ENCODE peak calls at places on chromosomes 2 and 18, in ten cellular contexts. W is PC-3, V is esophagus squamous epithelium, T is neural progenitor cell, M is upper lobe of right lung, L is endodermal cell, D is body of pancreas, Y is left ventricle myocardium inferior, J is lung, E is prostate gland. H is an unnamed sample.

GRCh38 chr18:35703043-35703688 is 121.6 kb downstream of the GALNT1 start:
- DNase-seq in M (no peak), D (no peak), Y (no peak), T (no peak), J (no peak), W (peak; percentile 46), E (no peak), L (no peak), V (no peak), H (no peak)

GRCh38 chr2:61762292-61762691 is 91.6 kb downstream of the FAM161A start:
- DNase-seq in M (no peak), W (peak; percentile 12), D (no peak), V (no peak), J (no peak), E (no peak), L (no peak), T (no peak), Y (no peak), H (peak; percentile 41)

GRCh38 chr18:42792731-42793130 is 322.8 kb downstream of the RIT2 start:
- DNase-seq in M (no peak), D (no peak), Y (no peak), E (no peak), L (no peak), V (no peak), T (no peak), W (no peak), J (no peak), H (no peak)

GRCh38 chr2:208077286-208077685 is 47.0 kb downstream of the CRYGD start:
- DNase-seq in M (no peak), E (no peak), W (no peak), J (no peak), Y (no peak), L (no peak), V (no peak), D (no peak), T (no peak), H (no peak)

GRCh38 chr2:217438136-217438535 is 564.7 kb downstream of the TNS1 start:
- DNase-seq in W (no peak), T (no peak), E (no peak), J (no peak), M (no peak), L (no peak), Y (no peak), D (no peak), V (no peak), H (no peak)

GRCh38 chr2:96158554-96158940 is 13.3 kb upstream of the DUSP2 start:
- DNase-seq in J (no peak), V (no peak), M (peak; percentile 40), W (no peak), Y (no peak), T (no peak), D (no peak), L (peak; percentile 57), E (no peak), H (no peak)

GRCh38 chr18:31424383-31424988 is 23.1 kb upstream of the DSG3 start:
- DNase-seq in E (no peak), T (peak; percentile 67), D (peak; percentile 27), M (no peak), W (peak; percentile 46), L (peak; percentile 87), Y (no peak), J (no peak), V (no peak), H (no peak)

GRCh38 chr2:174682578-174683391 is 81.5 kb downstream of the CHRNA1 start:
- DNase-seq in V (no peak), Y (peak; percentile 79), T (peak; percentile 84), L (peak; percentile 88), M (peak; percentile 83), E (peak; percentile 51), J (peak; percentile 50), W (no peak), D (peak; percentile 67), H (peak; percentile 79)

GRCh38 chr18:61946449-61946848 is 53.6 kb upstream of the RNF152 start:
- DNase-seq in M (no peak), J (no peak), E (no peak), Y (no peak), V (no peak), D (no peak), T (no peak), W (no peak), L (no peak), H (no peak)

GRCh38 chr2:232537079-232537478 is 2.4 kb upstream of the CHRNG start:
- DNase-seq in V (no peak), W (no peak), M (peak; percentile 68), Y (peak; percentile 10), E (no peak), J (no peak), L (peak; percentile 88), D (no peak), T (peak; percentile 58), H (no peak)

GRCh38 chr2:239289545-239289944 is 111.3 kb downstream of the HDAC4 start:
- DNase-seq in M (peak; percentile 30), L (no peak), V (no peak), D (no peak), T (no peak), W (no peak), J (no peak), E (no peak), Y (no peak), H (no peak)

GRCh38 chr2:239287461-239287860 is 113.4 kb downstream of the HDAC4 start:
- DNase-seq in W (no peak), L (no peak), D (no peak), V (no peak), T (no peak), J (no peak), M (no peak), Y (no peak), E (no peak), H (no peak)

GRCh38 chr2:239288951-239289481 is 111.8 kb downstream of the HDAC4 start:
- DNase-seq in T (peak; percentile 60), Y (no peak), L (no peak), J (no peak), E (no peak), V (no peak), M (peak; percentile 26), D (no peak), W (no peak), H (peak; percentile 76)

GRCh38 chr2:239286901-239287300 is 113.9 kb downstream of the HDAC4 start:
- DNase-seq in J (no peak), D (no peak), T (no peak), Y (no peak), E (no peak), M (peak; percentile 19), W (no peak), L (no peak), V (no peak), H (no peak)

DNA sequence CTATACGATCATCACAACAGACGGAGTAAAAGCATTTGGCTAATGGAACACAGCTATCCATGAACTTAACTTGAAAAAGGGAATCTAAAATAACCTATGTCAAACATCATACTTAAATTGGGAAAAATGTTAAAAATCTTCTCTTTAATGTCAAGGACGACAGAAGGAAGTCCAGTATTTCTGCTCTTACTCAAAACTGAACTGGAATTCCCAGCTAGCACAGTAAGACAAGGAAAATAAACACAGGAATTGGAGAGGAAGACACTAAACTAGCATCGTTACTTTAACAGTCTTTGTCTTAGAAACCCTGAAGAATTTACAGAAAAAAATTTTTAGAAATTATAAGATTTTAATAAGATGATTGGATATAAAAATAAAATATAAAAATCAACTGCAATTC is 112.6 kb downstream of the HDAC4 start:
- DNase-seq in L (no peak), W (no peak), V (no peak), Y (no peak), D (no peak), J (no peak), E (no peak), M (no peak), T (no peak), H (no peak)
- H3K27ac ChIP-seq in L (no peak overlapping the region), W (no peak overlapping the region), V (peak overlapping the region; percentile 86), Y (peak overlapping the region; percentile 64), D (no peak overlapping the region), J (no peak overlapping the region), E (no peak overlapping the region), M (no peak overlapping the region), T (no peak overlapping the region), H (no peak overlapping the region)

GRCh38 chr2:238848941-238849853 is 1.3 kb downstream of the TWIST2 start:
- DNase-seq in W (no peak), D (no peak), M (no peak), Y (no peak), T (peak; percentile 55), V (no peak), J (no peak), E (no peak), L (peak; percentile 72), H (no peak)

GRCh38 chr2:238847432-238847801 is 468 bp upstream of the TWIST2 start:
- DNase-seq in L (no peak), V (no peak), Y (no peak), W (no peak), J (no peak), M (no peak), T (no peak), D (no peak), E (no peak), H (no peak)

GRCh38 chr2:238847841-238848565 is at the start of gene TWIST2:
- DNase-seq in W (peak; percentile 28), E (peak; percentile 73), Y (peak; percentile 80), D (no peak), J (peak; percentile 73), L (peak; percentile 89), V (no peak), T (peak; percentile 78), M (peak; percentile 90), H (no peak)

GRCh38 chr2:238850096-238850495 is 2.2 kb downstream of the TWIST2 start:
- DNase-seq in E (no peak), W (no peak), M (no peak), J (no peak), L (no peak), T (no peak), D (no peak), Y (no peak), V (no peak), H (no peak)

DNA sequence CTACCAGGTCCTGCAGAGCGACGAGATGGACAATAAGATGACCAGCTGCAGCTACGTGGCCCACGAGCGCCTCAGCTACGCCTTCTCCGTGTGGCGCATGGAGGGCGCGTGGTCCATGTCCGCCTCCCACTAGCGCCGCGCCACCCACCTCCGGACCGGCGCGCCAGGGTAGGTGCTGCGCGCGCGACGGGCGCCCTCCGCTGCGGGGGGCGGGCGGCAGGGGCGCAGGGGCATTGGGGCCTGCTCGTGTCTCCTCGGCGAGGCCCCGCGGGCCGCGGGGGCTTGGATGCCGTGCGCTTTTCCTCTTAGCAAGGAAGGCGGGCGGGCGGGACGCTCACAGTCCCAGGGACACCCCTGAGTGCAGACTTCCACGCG is 668 bp downstream of the TWIST2 start:
- DNase-seq in D (no peak), E (no peak), L (peak; percentile 59), J (no peak), M (no peak), W (no peak), V (no peak), T (no peak), Y (no peak), H (no peak)
- H3K4me3 ChIP-seq in D (no peak overlapping the region), E (peak overlapping the region; percentile 48), L (peak overlapping the region; percentile 75), J (peak overlapping the region; percentile 68), M (peak overlapping the region; percentile 63), W (peak overlapping the region; percentile 58), V (peak overlapping the region; percentile 41), T (peak overlapping the region; percentile 56), Y (peak overlapping the region; percentile 67), H (no peak overlapping the region)

GRCh38 chr2:202881570-202881969 is 10.0 kb upstream of the ICA1L start:
- DNase-seq in L (no peak), T (no peak), M (no peak), Y (no peak), W (no peak), E (no peak), J (no peak), D (no peak), V (no peak), H (no peak)
- H3K36me3 ChIP-seq in L (peaks cover 57% of the 10 kb centered on the region), T (peaks cover 5% of the 10 kb centered on the region), M (peaks cover 39% of the 10 kb centered on the region), Y (peaks cover 40% of the 10 kb centered on the region), W (peaks cover 12% of the 10 kb centered on the region), E (no peaks in the 10 kb centered on the region), J (peaks cover 7% of the 10 kb centered on the region), D (peaks cover 9% of the 10 kb centered on the region), V (peaks cover 85% of the 10 kb centered on the region), H (peaks cover 6% of the 10 kb centered on the region)

GRCh38 chr2:130911996-130912395 is 75.3 kb downstream of the ARHGEF4 start:
- DNase-seq in V (no peak), T (no peak), E (no peak), J (no peak), W (no peak), M (no peak), D (no peak), Y (no peak), L (no peak), H (no peak)
- H3K27ac ChIP-seq in V (peak overlapping the region; percentile 92), T (no peak overlapping the region), E (no peak overlapping the region), J (no peak overlapping the region), W (no peak overlapping the region), M (no peak overlapping the region), D (no peak overlapping the region), Y (no peak overlapping the region), L (no peak overlapping the region), H (no peak overlapping the region)